ENCODE peak calls at places on chromosomes 12 and 14, in five cellular contexts. M, T, X, I and Q are unnamed samples. For H3K4me1, the result is how much of the 10 kb centered on the place peaks cover.

GRCh38 chr12:119036878-119037493 is 55.6 kb downstream of the SRRM4 start:
- DNase-seq in M (no peak), T (no peak), I (no peak), X (no peak), Q (no peak)

GRCh38 chr14:93683241-93683640 is 105.0 kb downstream of the PRIMA1 start:
- DNase-seq in X (no peak), M (no peak), T (no peak), I (no peak), Q (no peak)

GRCh38 chr12:122422769-122423257 is 344 bp upstream of the CLIP1 start:
- DNase-seq in I (peak), T (no peak), X (peak), M (peak), Q (peak)

GRCh38 chr12:76708291-76708690 is 55.6 kb upstream of the ZDHHC17 start:
- DNase-seq in I (no peak), M (no peak), X (no peak), T (no peak), Q (no peak)

GRCh38 chr14:64997108-64997794 is 10.6 kb downstream of the FNTB start:
- DNase-seq in X (no peak), T (no peak), I (peak), M (no peak), Q (no peak)

GRCh38 chr12:91250273-91250672 is 67.7 kb upstream of the DCN start:
- DNase-seq in X (peak), I (no peak), M (no peak), T (no peak), Q (no peak)

GRCh38 chr12:102596016-102596415 is 115.7 kb upstream of the IGF1 start:
- DNase-seq in X (no peak), T (no peak), M (no peak), I (no peak), Q (no peak)

GRCh38 chr14:84254205-84254788 is 1275.6 kb upstream of the FLRT2 start:
- DNase-seq in M (peak), X (no peak), T (no peak), I (no peak), Q (no peak)

GRCh38 chr12:96766232-96766631 is 140.8 kb upstream of the NEDD1 start:
- DNase-seq in X (no peak), M (no peak), T (peak), I (no peak), Q (no peak)

GRCh38 chr12:91180577-91180976 is 2.0 kb downstream of the DCN start:
- DNase-seq in T (no peak), I (no peak), M (peak), X (peak), Q (no peak)

GRCh38 chr12:59626382-59626781 is 30.6 kb downstream of the SLC16A7 start:
- DNase-seq in M (peak), I (peak), T (no peak), X (peak), Q (no peak)

GRCh38 chr12:62933220-62933870 is 1.6 kb downstream of the PPM1H start:
- DNase-seq in I (no peak), T (no peak), M (peak), X (no peak), Q (peak)

GRCh38 chr12:76866726-76867125 is 12.1 kb downstream of the CSRP2 start:
- DNase-seq in I (no peak), M (no peak), T (no peak), X (peak), Q (no peak)

GRCh38 chr12:80909370-80909769 is 28.4 kb downstream of the LIN7A start:
- DNase-seq in I (no peak), T (no peak), X (no peak), M (no peak), Q (no peak)

GRCh38 chr12:52139579-52140062 is 52.2 kb downstream of the KRT80 start:
- DNase-seq in T (no peak), X (peak), I (peak), M (no peak), Q (no peak)

GRCh38 chr12:112381898-112382796 is at the start of gene HECTD4:
- DNase-seq in X (peak), T (peak), M (peak), I (peak), Q (peak)

GRCh38 chr12:112381421-112381897 is 772 bp downstream of the HECTD4 start:
- DNase-seq in X (no peak), M (peak), T (no peak), I (no peak), Q (peak)

GRCh38 chr12:112389228-112389627 is 7.0 kb upstream of the HECTD4 start:
- DNase-seq in X (no peak), T (no peak), I (no peak), M (no peak), Q (no peak)

GRCh38 chr12:112382866-112383265 is 635 bp upstream of the HECTD4 start:
- DNase-seq in X (no peak), I (no peak), T (no peak), M (no peak), Q (no peak)

DNA sequence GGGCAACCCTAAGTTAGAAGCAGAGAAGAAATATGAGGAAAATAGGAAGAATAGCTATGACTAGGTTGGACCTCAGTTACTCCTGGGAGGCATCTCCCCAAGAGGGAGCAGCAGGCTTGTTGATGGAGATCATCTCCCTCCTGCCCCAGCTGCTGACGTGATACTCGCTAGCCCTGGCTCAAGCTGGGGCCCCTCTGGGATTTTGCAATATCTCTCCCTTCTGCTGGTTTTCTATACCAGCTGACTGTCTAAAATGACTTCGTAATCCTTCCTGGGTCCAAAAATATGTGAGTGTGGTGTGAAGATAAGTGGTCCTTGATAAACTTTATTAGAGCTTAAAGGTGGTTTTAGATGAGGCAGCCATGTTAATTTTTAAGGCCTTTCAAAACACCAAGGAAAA is 4.5 kb upstream of the HECTD4 start:
- DNase-seq in I (no peak), X (peak), M (no peak), T (no peak), Q (peak)
- H2AFZ ChIP-seq in I (no peak), X (peak), M (peak), T (peak), Q (peak)

DNA sequence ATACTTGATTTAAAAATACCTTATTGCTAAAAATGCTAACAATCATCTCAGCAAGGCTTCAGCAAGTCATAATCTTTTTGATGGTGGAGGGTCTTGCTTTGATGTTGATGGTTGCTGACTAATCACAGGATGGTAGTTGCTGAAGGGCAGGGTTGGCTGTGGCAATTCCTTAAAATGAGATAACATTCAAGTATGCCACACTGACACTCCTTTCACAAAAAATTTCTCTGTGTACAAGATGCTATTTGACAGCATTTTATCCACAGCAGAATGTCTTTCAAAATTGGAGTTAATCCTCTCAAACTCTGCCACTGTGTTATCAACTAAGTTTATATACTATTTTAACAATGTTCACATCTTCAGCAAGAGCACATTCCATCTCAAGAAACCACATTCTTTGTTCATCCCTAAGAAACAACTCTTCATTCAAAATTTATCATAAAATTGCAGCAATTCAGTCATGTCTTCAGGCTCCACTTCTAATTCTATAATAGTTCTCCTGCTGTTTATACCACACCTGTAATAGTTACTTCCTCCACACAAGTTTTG is 16.1 kb downstream of the SCAF11 start:
- DNase-seq in I (no peak), M (no peak), T (no peak), X (no peak), Q (no peak)
- H3K4me1 ChIP-seq in I (under half), M (under half), T (under half), X (under half), Q (under half)

GRCh38 chr12:85425926-85426325 is 145.9 kb downstream of the ALX1 start:
- DNase-seq in T (no peak), M (no peak), X (no peak), I (no peak), Q (no peak)

GRCh38 chr12:85425349-85425612 is 145.3 kb downstream of the ALX1 start:
- DNase-seq in I (no peak), T (no peak), M (no peak), X (no peak), Q (no peak)

GRCh38 chr12:85422766-85423165 is 142.7 kb downstream of the ALX1 start:
- DNase-seq in X (no peak), T (no peak), M (no peak), I (no peak), Q (no peak)

GRCh38 chr12:85424581-85425348 is 144.7 kb downstream of the ALX1 start:
- DNase-seq in I (no peak), T (no peak), X (peak), M (peak), Q (no peak)

GRCh38 chr12:85423947-85424346 is 143.9 kb downstream of the ALX1 start:
- DNase-seq in M (no peak), T (no peak), X (no peak), I (no peak), Q (no peak)
- H2AFZ ChIP-seq in M (no peak), T (no peak), X (no peak), I (no peak), Q (no peak)

GRCh38 chr14:76089151-76089550 is 62.6 kb upstream of the GPATCH2L start:
- DNase-seq in I (no peak), X (no peak), T (no peak), M (no peak), Q (no peak)
- H3K4me1 ChIP-seq in I (under half), X (under half), T (under half), M (under half), Q (under half)